ENCODE peak calls at places on chromosome 10, in eight cellular contexts. S is BJ, N is body of pancreas, O is fibroblast of mammary gland, V is choroid plexus epithelial cell, C is AG04449, K is fibroblast of the aortic adventitia, E is A549. Z is an unnamed sample.

GRCh38 chr10:128062837-128063563 is 63.2 kb downstream of the MKI67 start:
- DNase-seq in C (no peak), V (peak; percentile 11), O (no peak), S (no peak), N (no peak), E (no peak), K (no peak), Z (no peak)

GRCh38 chr10:118139321-118139720 is 92.6 kb upstream of the RAB11FIP2 start:
- DNase-seq in C (peak; percentile 2), O (peak; percentile 31), K (no peak), V (peak; percentile 1), N (no peak), E (no peak), S (no peak), Z (no peak)

GRCh38 chr10:52092390-52092789 is 221.7 kb upstream of the DKK1 start:
- DNase-seq in V (peak; percentile 44), K (no peak), N (no peak), E (no peak), O (no peak), C (no peak), S (no peak), Z (no peak)

GRCh38 chr10:59724098-59724938 is 14.7 kb upstream of the SLC16A9 start:
- DNase-seq in S (no peak), O (no peak), K (no peak), V (no peak), E (no peak), N (no peak), C (no peak), Z (no peak)

GRCh38 chr10:71880425-71881306 is 29.6 kb upstream of the PSAP start:
- DNase-seq in N (peak; percentile 12), O (no peak), V (no peak), C (no peak), E (no peak), S (no peak), K (no peak), Z (no peak)

GRCh38 chr10:103791858-103792257 is 63.5 kb downstream of the SH3PXD2A start:
- DNase-seq in V (no peak), O (no peak), K (no peak), E (no peak), S (no peak), N (peak; percentile 47), C (no peak), Z (no peak)

GRCh38 chr10:28858641-28859040 is 181.3 kb downstream of the BAMBI start:
- DNase-seq in K (no peak), S (no peak), V (no peak), E (no peak), C (no peak), N (no peak), O (no peak), Z (no peak)

GRCh38 chr10:47406870-47407648 is 23.0 kb upstream of the ZNF488 start:
- DNase-seq in S (peak; percentile 66), E (peak; percentile 82), K (peak; percentile 76), C (no peak), O (peak; percentile 57), N (no peak), V (peak; percentile 79), Z (no peak)

GRCh38 chr10:100661546-100661945 is 83.8 kb upstream of the PAX2 start:
- DNase-seq in N (no peak), V (no peak), S (no peak), E (no peak), O (no peak), C (no peak), K (no peak), Z (no peak)

GRCh38 chr10:117750616-117751015 is 208.1 kb downstream of the EMX2 start:
- DNase-seq in O (no peak), S (no peak), C (no peak), K (no peak), V (no peak), N (no peak), E (no peak), Z (no peak)

GRCh38 chr10:87928996-87929395 is 65.6 kb downstream of the PTEN start:
- DNase-seq in V (no peak), O (no peak), S (no peak), C (no peak), N (no peak), E (no peak), K (no peak), Z (no peak)

GRCh38 chr10:34768261-34768971 is 46.7 kb downstream of the PARD3 start:
- DNase-seq in O (peak; percentile 54), S (no peak), C (no peak), K (peak; percentile 89), V (peak; percentile 53), N (peak; percentile 93), E (peak; percentile 44), Z (no peak)

GRCh38 chr10:73915206-73915851 is 4.4 kb downstream of the PLAU start:
- DNase-seq in V (no peak), E (no peak), N (no peak), S (no peak), K (no peak), O (no peak), C (no peak), Z (no peak)

GRCh38 chr10:17061418-17061817 is 68.2 kb downstream of the CUBN start:
- DNase-seq in K (peak; percentile 66), E (no peak), O (peak; percentile 95), S (no peak), C (no peak), N (no peak), V (peak; percentile 32), Z (no peak)

GRCh38 chr10:98673156-98673765 is 226.5 kb upstream of the HPS1 start:
- DNase-seq in N (no peak), V (no peak), K (no peak), C (no peak), E (no peak), O (peak; percentile 48), S (peak; percentile 30), Z (no peak)

GRCh38 chr10:18233775-18234174 is 93.6 kb downstream of the CACNB2 start:
- DNase-seq in V (peak; percentile 26), K (no peak), C (no peak), S (no peak), E (no peak), N (peak; percentile 49), O (no peak), Z (no peak)

GRCh38 chr10:99621454-99622246 is 1.4 kb upstream of the SLC25A28 start:
- DNase-seq in O (no peak), E (no peak), V (no peak), S (no peak), N (no peak), C (no peak), K (peak; percentile 82), Z (peak; percentile 52)

GRCh38 chr10:2772791-2773644 is 294.3 kb upstream of the PFKP start:
- DNase-seq in C (no peak), K (no peak), O (no peak), N (no peak), S (no peak), E (no peak), V (no peak), Z (no peak)

DNA sequence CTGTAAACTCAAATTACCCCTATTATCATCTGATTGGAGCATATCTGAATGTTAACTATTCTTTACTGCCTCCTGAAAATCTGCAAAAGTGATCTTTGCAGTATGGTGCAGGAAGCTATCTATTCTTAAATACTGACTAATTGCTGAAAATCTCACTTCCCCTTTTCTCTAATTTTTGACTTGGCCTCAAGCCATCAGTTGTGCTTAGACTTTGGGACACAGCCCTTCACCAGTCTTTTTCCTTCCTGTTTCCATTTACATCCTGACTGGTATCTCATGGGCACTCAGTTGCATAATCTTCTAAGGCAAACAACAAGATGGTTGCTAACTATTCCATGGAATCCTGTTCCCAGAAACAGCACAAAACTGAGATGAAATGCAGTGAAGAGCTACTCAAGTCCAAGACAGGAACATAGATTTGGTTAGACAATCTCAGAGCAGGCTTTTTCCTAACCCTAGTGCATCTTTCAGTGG is 228.5 kb downstream of the SORCS1 start:
- DNase-seq in V (no peak), E (no peak), C (no peak), K (no peak), S (no peak), O (no peak), N (no peak), Z (no peak)
- TF ChIP-seq CTCF in V (no peak), E (no peak), C (no peak), K (no peak), S (no peak), O (no peak), N (no peak), Z (no peak)

DNA sequence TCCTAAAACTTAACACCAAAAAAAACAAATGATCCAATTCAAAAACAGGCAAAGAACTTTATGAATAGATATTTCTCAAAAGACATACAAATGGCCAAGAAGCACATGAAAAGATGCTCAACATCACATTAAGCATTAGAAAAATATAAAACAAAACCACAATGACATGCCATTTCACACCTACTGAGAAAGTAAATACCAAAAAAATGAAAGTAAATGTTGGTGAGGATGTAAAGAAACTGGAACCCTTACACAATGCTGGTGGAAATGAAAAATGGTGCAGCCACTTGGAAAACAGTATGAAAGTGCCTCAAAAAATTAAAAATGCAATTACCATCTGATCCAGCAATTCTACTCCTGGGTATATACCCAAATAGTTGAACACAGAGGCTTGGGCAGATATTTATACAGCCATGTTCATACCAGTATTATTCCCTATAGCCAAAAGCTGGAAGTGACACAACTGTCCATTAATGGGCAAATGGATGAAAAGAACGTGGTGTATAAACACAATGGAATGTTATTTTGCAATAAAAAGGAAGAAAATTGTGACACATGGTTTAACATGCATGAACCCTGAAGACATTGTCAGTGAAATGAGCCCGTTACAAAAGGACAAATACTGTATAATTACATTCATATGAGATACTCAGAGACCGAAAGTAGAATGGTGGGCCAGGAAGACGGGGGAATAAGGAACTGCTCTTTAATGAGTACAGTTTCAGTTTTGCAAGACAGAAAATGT is 89.0 kb downstream of the JMJD1C start:
- DNase-seq in O (peak; percentile 91), N (no peak), V (peak; percentile 80), C (peak; percentile 51), S (peak; percentile 82), K (peak; percentile 58), E (no peak), Z (peak; percentile 76)
- H3K4me3 ChIP-seq in O (no peak overlapping the region), N (no peak overlapping the region), V (peak overlapping the region; percentile 19), C (peak overlapping the region; percentile 37), S (peak overlapping the region; percentile 35), K (no peak overlapping the region), E (no peak overlapping the region), Z (peak overlapping the region; percentile 14)

GRCh38 chr10:33008499-33009243 is 50.6 kb upstream of the ITGB1 start:
- DNase-seq in S (no peak), C (peak; percentile 74), N (peak; percentile 79), E (no peak), O (peak; percentile 87), K (peak; percentile 93), V (peak; percentile 96), Z (peak; percentile 91)
- TF ChIP-seq CTCF in S (peak; percentile 97), C (peak; percentile 75), N (peak; percentile 98), E (peak; percentile 98), O (peak; percentile 100), K (peak; percentile 99), V (peak; percentile 99), Z (peak; percentile 96)

DNA sequence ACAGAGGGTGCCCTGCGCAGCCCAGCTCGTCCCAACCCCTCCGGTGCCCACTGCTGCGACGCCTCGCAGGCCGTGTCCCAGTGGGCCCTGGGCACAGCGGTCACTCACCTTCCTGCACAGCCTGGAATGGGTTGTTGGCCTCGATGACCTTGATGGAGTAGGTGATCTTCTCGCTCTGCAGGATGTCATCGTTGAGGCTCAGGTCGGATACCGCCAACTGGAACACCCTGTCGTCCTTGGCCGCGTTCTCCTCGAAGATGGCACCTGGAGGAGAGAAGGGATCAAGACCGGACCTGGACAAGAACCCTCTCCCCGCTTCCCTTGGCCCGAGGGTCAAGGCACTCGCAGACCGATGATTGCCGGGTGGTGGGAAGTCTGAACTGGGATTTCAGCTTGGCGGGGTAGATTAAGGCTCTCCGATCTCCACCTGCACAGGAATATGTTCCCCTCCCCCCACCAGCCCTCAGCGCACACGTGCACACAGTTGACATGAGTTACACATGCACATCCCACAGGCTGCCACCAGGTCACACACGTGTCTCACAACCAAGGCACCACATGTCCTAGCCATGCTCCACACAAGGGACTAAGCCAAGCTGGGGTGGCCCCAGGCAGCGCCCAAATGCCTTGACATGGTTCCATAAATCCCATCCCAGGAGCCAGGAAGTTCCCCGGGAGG is 2.6 kb downstream of the GRID1 start:
- DNase-seq in O (no peak), N (no peak), E (no peak), V (no peak), C (no peak), K (no peak), S (no peak), Z (no peak)
- H3K4me3 ChIP-seq in O (no peak overlapping the region), N (no peak overlapping the region), E (peak overlapping the region; percentile 39), V (no peak overlapping the region), C (no peak overlapping the region), K (no peak overlapping the region), S (no peak overlapping the region), Z (no peak overlapping the region)

Z was measured in AG09309.